ENCODE peak calls at places on chromosomes 16 and 17, in eight cellular contexts. Q, I, N, X, V, E, U and L are unnamed samples.

GRCh38 chr17:7336240-7337175 is at the start of gene ACAP1:
- DNase-seq in U (no peak), Q (peak; percentile 91), X (no peak), I (no peak), E (no peak), N (no peak), V (no peak), L (peak; percentile 83)

GRCh38 chr17:39737761-39738567 is at the start of gene GRB7:
- DNase-seq in U (peak; percentile 84), E (peak; percentile 85), N (peak; percentile 97), Q (no peak), X (peak; percentile 52), I (peak; percentile 57), V (no peak), L (no peak)

GRCh38 chr16:20300312-20301097 is 26.8 kb downstream of the GP2 start:
- DNase-seq in I (peak; percentile 42), Q (no peak), V (no peak), E (peak; percentile 76), N (peak; percentile 69), U (peak; percentile 42), X (peak; percentile 79), L (no peak)

GRCh38 chr16:14462811-14463210 is 167.2 kb downstream of the PARN start:
- DNase-seq in V (no peak), U (no peak), I (no peak), N (no peak), E (no peak), Q (no peak), X (no peak), L (no peak)

GRCh38 chr17:44518032-44518431 is 14.8 kb upstream of the GPATCH8 start:
- DNase-seq in Q (no peak), X (no peak), U (no peak), V (no peak), I (no peak), E (no peak), N (no peak), L (no peak)

GRCh38 chr16:77450790-77451487 is 16.1 kb upstream of the ADAMTS18 start:
- DNase-seq in N (peak; percentile 30), I (no peak), X (no peak), E (peak; percentile 30), U (no peak), V (no peak), Q (no peak), L (no peak)

GRCh38 chr16:58515871-58516767 is 802 bp downstream of the SETD6 start:
- DNase-seq in U (peak; percentile 70), Q (peak; percentile 56), N (peak; percentile 85), V (peak; percentile 61), I (no peak), X (peak; percentile 66), E (peak; percentile 53), L (peak; percentile 51)

GRCh38 chr17:44197980-44198720 is 1.5 kb downstream of the ATXN7L3 start:
- DNase-seq in U (peak; percentile 47), E (peak; percentile 58), X (peak; percentile 45), Q (peak; percentile 68), N (no peak), V (no peak), I (peak; percentile 57), L (peak; percentile 47)

GRCh38 chr16:69618307-69618706 is 52.5 kb downstream of the NFAT5 start:
- DNase-seq in N (no peak), X (no peak), V (no peak), U (no peak), I (no peak), E (no peak), Q (no peak), L (no peak)

GRCh38 chr16:35798885-35799426 is 2339.5 kb downstream of the TP53TG3F start:
- DNase-seq in U (no peak), E (no peak), I (no peak), X (no peak), N (no peak), Q (no peak), V (no peak), L (no peak)

GRCh38 chr16:57377080-57377841 is 5.0 kb downstream of the CX3CL1 start:
- DNase-seq in Q (no peak), I (no peak), V (no peak), X (no peak), N (no peak), U (peak; percentile 72), E (peak; percentile 54), L (no peak)

GRCh38 chr17:57406131-57406980 is 150.0 kb downstream of the MSI2 start:
- DNase-seq in U (no peak), I (no peak), E (no peak), V (no peak), Q (no peak), X (peak; percentile 97), N (no peak), L (no peak)

GRCh38 chr17:45782889-45783592 is 1.1 kb upstream of the CRHR1 start:
- DNase-seq in E (peak; percentile 57), U (no peak), V (no peak), Q (no peak), N (peak; percentile 37), I (no peak), X (peak; percentile 90), L (no peak)

GRCh38 chr16:17544785-17545184 is 74.0 kb upstream of the XYLT1 start:
- DNase-seq in X (peak; percentile 47), Q (no peak), N (peak; percentile 15), V (no peak), I (peak; percentile 8), U (no peak), E (no peak), L (no peak)

GRCh38 chr16:7871371-7871770 is 538.7 kb downstream of the RBFOX1 start:
- DNase-seq in Q (no peak), V (no peak), E (no peak), X (no peak), I (no peak), N (no peak), U (no peak), L (no peak)

GRCh38 chr16:67915831-67916723 is 15.6 kb downstream of the CTRL start:
- DNase-seq in E (peak; percentile 53), U (no peak), I (no peak), V (no peak), X (no peak), Q (no peak), N (peak; percentile 78), L (no peak)

GRCh38 chr17:82497483-82498405 is 21.8 kb upstream of the FOXK2 start:
- DNase-seq in X (peak; percentile 76), U (peak; percentile 32), N (peak; percentile 62), I (no peak), E (peak; percentile 35), V (peak; percentile 77), Q (peak; percentile 48), L (peak; percentile 29)

GRCh38 chr16:69187891-69188451 is 1.0 kb downstream of the SNTB2 start:
- DNase-seq in X (no peak), N (peak; percentile 58), E (peak; percentile 48), I (no peak), U (peak; percentile 34), Q (peak; percentile 62), V (peak; percentile 74), L (no peak)

GRCh38 chr16:65537336-65537735 is 415.5 kb upstream of the CDH11 start:
- DNase-seq in E (no peak), Q (no peak), I (no peak), X (no peak), N (no peak), U (no peak), V (no peak), L (no peak)

GRCh38 chr17:82180776-82181528 is 31.7 kb downstream of the CCDC57 start:
- DNase-seq in E (no peak), U (no peak), Q (no peak), V (no peak), I (no peak), N (peak; percentile 44), X (no peak), L (no peak)

GRCh38 chr17:34706029-34706428 is 126.6 kb downstream of the TMEM132E start:
- DNase-seq in U (peak; percentile 13), E (peak; percentile 56), N (no peak), I (no peak), V (no peak), Q (no peak), X (peak; percentile 82), L (no peak)

GRCh38 chr17:28130455-28130854 is 88.0 kb downstream of the NLK start:
- DNase-seq in V (no peak), I (no peak), Q (no peak), X (no peak), E (no peak), U (no peak), N (no peak), L (no peak)

GRCh38 chr17:38565853-38566665 is 39.7 kb downstream of the SRCIN1 start:
- DNase-seq in X (no peak), V (no peak), U (no peak), N (peak; percentile 21), Q (no peak), E (no peak), I (no peak), L (no peak)

GRCh38 chr17:39777534-39778365 is 40.0 kb downstream of the GRB7 start:
- DNase-seq in U (no peak), Q (no peak), I (no peak), V (no peak), N (no peak), X (no peak), E (no peak), L (no peak)

GRCh38 chr17:49700956-49701355 is 6.8 kb downstream of the SLC35B1 start:
- DNase-seq in Q (no peak), X (no peak), E (no peak), V (no peak), N (no peak), I (no peak), U (no peak), L (no peak)

GRCh38 chr17:18951941-18952842 is at the start of gene SLC5A10:
- DNase-seq in U (no peak), E (no peak), I (no peak), V (no peak), N (no peak), X (peak; percentile 47), Q (no peak), L (no peak)
- TF ChIP-seq CTCF in U (peak; percentile 36), E (no peak), I (peak; percentile 42), V (no peak), N (no peak), X (peak; percentile 38), Q (no peak), L (no peak)

DNA sequence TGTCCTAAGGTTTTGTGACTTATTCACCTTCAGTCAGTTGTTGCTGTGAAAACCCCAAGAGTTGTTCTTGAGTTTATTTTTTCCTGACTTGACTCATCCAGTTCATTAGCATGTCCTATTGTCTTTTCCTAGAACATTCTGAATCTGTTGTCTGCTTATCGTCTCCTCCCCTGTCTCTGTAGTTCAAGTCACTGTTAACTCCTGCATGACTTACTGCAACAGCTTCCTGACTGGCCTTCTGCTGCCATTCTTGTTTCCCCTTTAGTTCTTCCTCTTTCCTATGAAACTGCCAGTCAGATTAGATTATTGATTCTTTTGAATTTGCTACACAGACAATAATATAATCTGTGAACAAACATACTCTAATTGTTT is 161.5 kb downstream of the FTO start:
- DNase-seq in I (peak; percentile 7), U (no peak), N (no peak), E (no peak), Q (no peak), V (no peak), X (no peak), L (no peak)
- H3K27ac ChIP-seq in I (peak overlapping the region; percentile 77), U (peak overlapping the region; percentile 86), N (no peak overlapping the region), E (no peak overlapping the region), Q (no peak overlapping the region), V (no peak overlapping the region), X (no peak overlapping the region), L (no peak overlapping the region)

GRCh38 chr16:88286301-88286923 is 96.3 kb upstream of the ZNF469 start:
- DNase-seq in X (no peak), I (no peak), U (no peak), V (no peak), E (no peak), N (no peak), Q (no peak), L (no peak)
- H3K9me3 ChIP-seq in X (peaks cover 4% of the 10 kb centered on the region), I (peaks cover 5% of the 10 kb centered on the region), U (peaks cover 15% of the 10 kb centered on the region), V (no peaks in the 10 kb centered on the region), E (no peaks in the 10 kb centered on the region), N (no peaks in the 10 kb centered on the region), Q (no peaks in the 10 kb centered on the region), L (peaks cover 26% of the 10 kb centered on the region)

GRCh38 chr16:75172578-75172977 is 24.3 kb downstream of the ZFP1 start:
- DNase-seq in X (no peak), U (no peak), N (no peak), V (no peak), I (no peak), E (no peak), Q (no peak), L (no peak)
- TF ChIP-seq CTCF in X (no peak), U (no peak), N (no peak), V (no peak), I (no peak), E (no peak), Q (no peak), L (no peak)